ENCODE peak calls at places on chromosomes 7 and 10, in six cellular contexts. S is H9, R is choroid plexus epithelial cell, Z is AML-193, J is A673, U is amniotic epithelial cell. A is an unnamed sample.

GRCh38 chr10:35346248-35346647 is 9.9 kb downstream of the CCNY start:
- DNase-seq in R (no peak), J (no peak), U (no peak), S (no peak), Z (no peak), A (no peak)

GRCh38 chr7:145143690-145144089 is 307.8 kb upstream of the TPK1 start:
- DNase-seq in S (no peak), U (no peak), R (no peak), J (no peak), Z (no peak), A (no peak)

GRCh38 chr10:99682752-99683151 is 23.4 kb downstream of the ENTPD7 start:
- DNase-seq in R (peak), J (no peak), S (no peak), U (no peak), Z (no peak), A (no peak)

GRCh38 chr10:116741391-116742351 is 695 bp downstream of the HSPA12A start:
- DNase-seq in S (no peak), J (no peak), Z (no peak), R (no peak), U (no peak), A (no peak)

GRCh38 chr10:69803809-69804208 is 2.1 kb downstream of the COL13A1 start:
- DNase-seq in S (no peak), Z (no peak), R (no peak), J (no peak), U (no peak), A (no peak)

GRCh38 chr7:7434379-7434778 is 101.3 kb downstream of the COL28A1 start:
- DNase-seq in J (no peak), U (no peak), S (no peak), Z (no peak), R (no peak), A (no peak)

GRCh38 chr10:34406463-34407138 is 408.5 kb downstream of the PARD3 start:
- DNase-seq in Z (no peak), J (no peak), R (no peak), U (no peak), S (no peak), A (no peak)

GRCh38 chr7:13880789-13881188 is 108.7 kb downstream of the ETV1 start:
- DNase-seq in U (peak), S (no peak), R (peak), Z (no peak), J (no peak), A (no peak)

GRCh38 chr10:5618042-5618441 is 48.4 kb downstream of the ASB13 start:
- DNase-seq in U (no peak), Z (no peak), J (no peak), R (no peak), S (no peak), A (no peak)

GRCh38 chr7:21819048-21819447 is 126.7 kb downstream of the CDCA7L start:
- DNase-seq in S (no peak), U (no peak), J (no peak), Z (no peak), R (no peak), A (peak)

GRCh38 chr7:100677308-100678095 is 4.0 kb downstream of the GNB2 start:
- DNase-seq in R (no peak), J (no peak), Z (no peak), S (no peak), U (no peak), A (no peak)

GRCh38 chr7:104627516-104627915 is 299.1 kb downstream of the LHFPL3 start:
- DNase-seq in J (peak), R (peak), U (peak), Z (peak), S (peak), A (no peak)

GRCh38 chr10:94006591-94007550 is 13.1 kb downstream of the PLCE1 start:
- DNase-seq in S (no peak), U (peak), R (peak), Z (no peak), J (no peak), A (no peak)

GRCh38 chr10:63887026-63887589 is 365.9 kb downstream of the REEP3 start:
- DNase-seq in Z (no peak), R (peak), U (no peak), J (peak), S (peak), A (no peak)

GRCh38 chr10:44752451-44753441 is 158.4 kb upstream of the TMEM72 start:
- DNase-seq in U (peak), Z (no peak), S (no peak), J (no peak), R (peak), A (no peak)

GRCh38 chr10:75764974-75765551 is 333.6 kb downstream of the LRMDA start:
- DNase-seq in J (no peak), U (no peak), S (no peak), Z (no peak), R (no peak), A (no peak)

GRCh38 chr7:93594250-93594649 is 19.7 kb upstream of the CALCR start:
- DNase-seq in J (no peak), Z (no peak), R (no peak), U (no peak), S (no peak), A (no peak)

GRCh38 chr10:110706690-110707098 is 62.6 kb downstream of the RBM20 start:
- DNase-seq in Z (no peak), R (peak), U (peak), J (peak), S (no peak), A (no peak)

GRCh38 chr10:124180947-124181549 is 87.7 kb upstream of the CHST15 start:
- DNase-seq in Z (no peak), R (peak), J (no peak), S (no peak), U (no peak), A (no peak)

GRCh38 chr7:156240532-156240931 is 400.0 kb upstream of the RNF32 start:
- DNase-seq in J (no peak), S (no peak), R (no peak), Z (no peak), U (no peak), A (no peak)

GRCh38 chr10:92005978-92006377 is 82.4 kb downstream of the BTAF1 start:
- DNase-seq in J (no peak), S (no peak), R (no peak), U (no peak), Z (no peak), A (no peak)

A was measured in naive thymus-derived CD8-positive, alpha-beta T cell.